ENCODE peak calls at places on chromosomes 16 and 17, in nine cellular contexts. C is effector memory CD4-positive, alpha-beta T cell; H is A549; T is dorsolateral prefrontal cortex; U is tibial nerve; D is substantia nigra; B is stomach; L is H9; G is GM12878. Y is an unnamed sample.

GRCh38 chr17:3004925-3005324 is 58.5 kb downstream of the OR1D5 start:
- DNase-seq in C (no peak), G (no peak), D (no peak), L (no peak), U (peak), T (no peak), B (no peak), H (no peak), Y (peak)

GRCh38 chr17:65797809-65798208 is 236.4 kb upstream of the AXIN2 start:
- DNase-seq in U (no peak), B (no peak), T (no peak), G (no peak), D (no peak), C (peak), H (no peak), L (peak), Y (no peak)

GRCh38 chr17:35991075-35991474 is 4.5 kb upstream of the CCL14 start:
- DNase-seq in T (no peak), G (no peak), B (no peak), D (no peak), U (no peak), C (no peak), H (no peak), L (no peak), Y (no peak)

GRCh38 chr16:7025616-7026190 is 306.9 kb upstream of the RBFOX1 start:
- DNase-seq in C (no peak), U (peak), H (peak), T (peak), G (no peak), L (peak), D (peak), B (peak), Y (peak)

GRCh38 chr16:9836118-9836736 is 346.0 kb downstream of the GRIN2A start:
- DNase-seq in H (no peak), L (no peak), T (no peak), G (no peak), D (no peak), C (no peak), U (no peak), B (no peak), Y (peak)

GRCh38 chr16:31869511-31870201 is 4.0 kb upstream of the ZNF267 start:
- DNase-seq in H (no peak), C (peak), G (peak), D (peak), T (no peak), U (no peak), L (peak), B (no peak), Y (peak)

GRCh38 chr17:29251969-29252866 is 5.6 kb downstream of the CRYBA1 start:
- DNase-seq in D (no peak), B (no peak), L (no peak), U (no peak), G (no peak), H (peak), C (no peak), T (no peak), Y (no peak)

GRCh38 chr17:32498362-32498761 is 11.6 kb downstream of the CDK5R1 start:
- DNase-seq in L (peak), G (no peak), D (no peak), C (no peak), U (no peak), T (no peak), H (no peak), B (no peak), Y (no peak)

GRCh38 chr17:79811036-79811887 is 14.4 kb upstream of the CBX8 start:
- DNase-seq in H (peak), D (no peak), G (no peak), L (peak), U (no peak), B (no peak), T (no peak), C (no peak), Y (no peak)

GRCh38 chr16:85126731-85127662 is 14.7 kb upstream of the CIBAR2 start:
- DNase-seq in G (no peak), B (no peak), T (peak), U (no peak), C (no peak), D (no peak), H (no peak), L (no peak), Y (peak)

GRCh38 chr17:80064696-80065095 is 28.3 kb downstream of the CCDC40 start:
- DNase-seq in U (no peak), L (no peak), D (no peak), T (no peak), H (no peak), B (no peak), G (no peak), C (no peak), Y (no peak)

GRCh38 chr16:81567987-81568748 is 123.6 kb downstream of the CMIP start:
- DNase-seq in B (peak), D (no peak), L (no peak), H (peak), T (no peak), U (no peak), C (no peak), G (no peak), Y (peak)

GRCh38 chr17:83136931-83137330 is 57.5 kb downstream of the METRNL start:
- DNase-seq in C (no peak), D (no peak), B (no peak), L (peak), U (no peak), T (no peak), G (no peak), H (no peak), Y (no peak)

GRCh38 chr16:49600541-49600940 is 226.9 kb downstream of the C16orf78 start:
- DNase-seq in T (no peak), L (peak), B (peak), U (no peak), G (no peak), H (no peak), C (no peak), D (no peak), Y (no peak)

DNA sequence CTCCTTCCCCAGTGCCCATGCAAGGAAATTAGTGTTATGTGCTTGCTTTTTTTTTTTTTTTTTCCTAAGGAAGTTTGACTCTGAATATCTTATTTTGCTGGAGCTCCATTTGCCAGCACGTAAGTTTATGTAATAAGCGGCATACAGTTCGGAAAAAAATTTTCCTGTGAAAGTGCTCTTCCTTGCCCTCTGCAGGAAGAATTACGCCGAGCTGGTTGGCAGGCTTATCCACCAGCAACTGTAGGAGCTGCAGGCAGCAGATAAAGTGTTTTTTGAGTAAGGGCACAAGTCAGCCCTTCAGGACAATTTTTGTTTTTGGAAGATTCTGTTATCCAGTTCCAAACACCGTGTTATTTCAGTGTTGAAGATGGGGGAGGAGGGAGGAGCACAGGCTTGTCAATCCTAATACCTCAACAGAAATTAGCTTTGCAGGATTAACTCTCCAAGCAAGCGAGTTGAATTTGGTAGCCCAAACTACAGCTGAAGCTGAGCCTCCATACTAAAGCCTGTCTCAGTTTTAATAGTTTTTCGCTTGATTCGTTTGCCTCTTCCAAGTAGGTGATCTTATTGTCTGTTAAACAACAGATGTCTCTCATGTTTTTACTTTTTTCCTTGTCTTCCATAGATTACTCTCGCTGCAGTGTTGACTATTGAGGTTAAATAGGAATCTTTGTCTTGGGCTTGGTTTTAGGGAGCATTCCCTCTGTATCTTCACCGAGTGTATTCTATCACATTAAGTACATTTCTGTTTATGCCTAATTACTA is 1.1 kb downstream of the SPECC1 start:
- DNase-seq in H (peak), D (peak), G (no peak), T (peak), B (peak), L (peak), C (no peak), U (peak), Y (peak)
- H3K27ac ChIP-seq in H (peak), D (peak), G (no peak), T (peak), B (peak), L (no peak), C (no peak), U (no peak), Y (peak)

DNA sequence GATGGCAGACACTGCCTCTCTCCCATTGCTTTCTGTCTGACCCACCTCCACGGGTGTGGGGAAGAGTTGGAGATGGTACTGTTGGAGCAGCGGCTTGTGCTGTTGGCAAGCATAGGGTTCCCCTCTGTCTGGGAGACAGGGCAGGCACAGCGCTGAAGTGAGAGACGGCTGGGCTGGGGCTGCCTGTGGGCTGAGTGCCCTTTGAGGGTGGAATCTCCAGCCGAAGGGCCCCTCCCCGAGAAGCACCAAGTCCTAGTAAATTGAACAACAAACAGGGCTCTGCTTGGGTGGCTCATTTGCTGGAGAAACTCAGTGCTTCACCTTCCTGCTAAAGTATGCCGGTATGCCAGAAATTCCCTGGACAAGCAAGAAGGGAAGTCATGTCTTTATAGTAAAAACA is 79.7 kb downstream of the KSR1 start:
- DNase-seq in C (no peak), H (no peak), T (no peak), U (no peak), L (no peak), G (no peak), B (no peak), D (no peak), Y (no peak)
- H3K27ac ChIP-seq in C (no peak), H (peak), T (peak), U (no peak), L (no peak), G (no peak), B (peak), D (no peak), Y (peak)

GRCh38 chr16:51953541-51953940 is 593.4 kb downstream of the TOX3 start:
- DNase-seq in D (no peak), H (no peak), C (no peak), T (no peak), G (no peak), L (no peak), U (no peak), B (no peak), Y (no peak)
- H3K27ac ChIP-seq in D (no peak), H (no peak), C (no peak), T (no peak), G (no peak), L (no peak), U (no peak), B (no peak), Y (no peak)

DNA sequence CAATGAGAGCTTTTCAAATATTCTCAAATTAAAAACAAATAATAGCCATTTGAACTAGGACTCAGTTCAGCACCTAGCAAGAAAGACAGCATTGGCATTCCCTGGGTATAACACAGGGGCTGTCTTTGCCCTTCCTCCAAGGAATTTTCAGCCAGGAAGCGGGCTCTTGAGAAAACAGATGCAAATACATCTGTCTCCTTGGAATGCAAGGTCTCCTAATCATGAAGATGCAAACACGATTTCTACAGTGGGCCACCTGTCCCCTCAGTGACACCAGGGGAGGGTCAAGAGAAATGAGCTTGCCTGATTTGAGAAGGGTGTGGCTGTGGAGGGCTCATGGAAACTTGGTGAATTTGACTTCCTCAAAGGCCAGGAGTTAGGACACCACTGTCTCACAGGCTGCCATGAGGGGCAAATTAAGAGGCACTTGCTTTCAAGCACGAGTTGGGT is 24.5 kb upstream of the SUPT4H1 start:
- DNase-seq in G (no peak), U (no peak), L (peak), H (no peak), C (no peak), D (no peak), T (no peak), B (no peak), Y (no peak)
- H3K27ac ChIP-seq in G (no peak), U (no peak), L (no peak), H (peak), C (no peak), D (no peak), T (no peak), B (no peak), Y (no peak)

GRCh38 chr16:10971560-10971961 is 27.2 kb downstream of the CLEC16A start:
- DNase-seq in B (no peak), G (no peak), D (no peak), L (peak), H (peak), T (no peak), C (peak), U (peak), Y (peak)
- H3K27ac ChIP-seq in B (peak), G (no peak), D (no peak), L (no peak), H (no peak), T (no peak), C (no peak), U (no peak), Y (no peak)